ENCODE peak calls at places on chromosomes 5 and 9, in ten cellular contexts. T is left ventricle myocardium inferior; X is H1; N is mammary epithelial cell; U is heart left ventricle; C is mesendoderm; M is lower leg skin; K is body of pancreas; S is CD8-positive, alpha-beta memory T cell; H is retinal pigment epithelial cell. G is an unnamed sample.

GRCh38 chr5:133048993-133049725 is 2.7 kb upstream of the HSPA4 start:
- DNase-seq in X (no peak), S (no peak), K (no peak), M (no peak), U (no peak), T (no peak), N (no peak), H (no peak), C (no peak), G (no peak)

GRCh38 chr9:136748656-136749551 is 579 bp upstream of the LCN6 start:
- DNase-seq in X (no peak), N (no peak), S (no peak), K (peak; percentile 38), H (no peak), T (peak; percentile 68), M (no peak), C (no peak), U (peak; percentile 60), G (no peak)

GRCh38 chr9:6413365-6414263 is 615 bp downstream of the UHRF2 start:
- DNase-seq in M (peak; percentile 25), X (peak; percentile 67), U (peak; percentile 36), K (peak; percentile 45), C (peak; percentile 32), H (no peak), N (peak; percentile 42), T (no peak), S (peak; percentile 28), G (peak; percentile 14)

GRCh38 chr9:88593537-88594185 is 58.7 kb downstream of the NXNL2 start:
- DNase-seq in N (peak; percentile 28), H (no peak), K (peak; percentile 68), U (peak; percentile 59), M (peak; percentile 50), S (peak; percentile 12), X (no peak), T (no peak), C (peak; percentile 22), G (no peak)

GRCh38 chr5:151717390-151717789 is 30.7 kb upstream of the SPARC start:
- DNase-seq in C (no peak), N (no peak), M (no peak), K (no peak), S (no peak), H (no peak), X (no peak), U (no peak), T (no peak), G (no peak)

GRCh38 chr5:54254482-54255198 is 55.7 kb downstream of the ARL15 start:
- DNase-seq in N (no peak), C (peak; percentile 60), T (peak; percentile 19), K (no peak), M (no peak), S (no peak), H (no peak), U (no peak), X (no peak), G (no peak)

GRCh38 chr5:160833806-160834205 is 18.2 kb downstream of the ATP10B start:
- DNase-seq in S (no peak), N (peak; percentile 77), T (no peak), U (no peak), H (no peak), X (no peak), M (no peak), C (no peak), K (no peak), G (no peak)

GRCh38 chr9:73761905-73762304 is 610.2 kb downstream of the ANXA1 start:
- DNase-seq in K (no peak), N (no peak), C (no peak), M (no peak), H (no peak), S (no peak), X (no peak), T (no peak), U (no peak), G (no peak)

GRCh38 chr9:21974230-21974541 is 20.0 kb downstream of the CDKN2A start:
- DNase-seq in U (no peak), K (no peak), C (no peak), H (no peak), N (no peak), X (no peak), M (no peak), T (no peak), S (no peak), G (no peak)

GRCh38 chr5:139415869-139416268 is 12.0 kb upstream of the SPATA24 start:
- DNase-seq in K (no peak), X (no peak), U (no peak), C (no peak), M (no peak), H (no peak), S (no peak), T (no peak), N (no peak), G (no peak)

GRCh38 chr9:71791875-71792274 is 23.6 kb upstream of the CEMIP2 start:
- DNase-seq in S (no peak), K (no peak), T (no peak), H (no peak), U (no peak), X (no peak), N (no peak), C (no peak), M (no peak), G (no peak)

GRCh38 chr5:107570805-107571531 is 99.8 kb downstream of the EFNA5 start:
- DNase-seq in U (no peak), K (no peak), T (no peak), C (peak; percentile 75), N (peak; percentile 56), M (no peak), S (peak; percentile 26), X (no peak), H (no peak), G (no peak)

GRCh38 chr5:180286-180918 is 10.9 kb upstream of the LRRC14B start:
- DNase-seq in N (no peak), S (no peak), X (no peak), C (peak; percentile 70), T (no peak), M (no peak), U (no peak), H (no peak), K (no peak), G (no peak)

GRCh38 chr5:139272471-139273321 is 20.8 kb upstream of the MATR3 start:
- DNase-seq in N (peak; percentile 76), C (no peak), T (no peak), H (no peak), K (no peak), X (no peak), M (no peak), U (no peak), S (peak; percentile 34), G (peak; percentile 21)

GRCh38 chr9:120264528-120264927 is 315.4 kb downstream of the CDK5RAP2 start:
- DNase-seq in T (no peak), U (no peak), S (no peak), K (no peak), X (no peak), M (no peak), N (no peak), C (no peak), H (no peak), G (no peak)

GRCh38 chr9:36865731-36866635 is 168.1 kb downstream of the PAX5 start:
- DNase-seq in M (no peak), T (no peak), N (no peak), S (no peak), K (no peak), H (no peak), C (no peak), U (no peak), X (no peak), G (no peak)

GRCh38 chr5:54793612-54794436 is 191.6 kb downstream of the ESM1 start:
- DNase-seq in K (no peak), X (no peak), N (no peak), C (no peak), S (no peak), U (no peak), H (no peak), M (no peak), T (no peak), G (no peak)

GRCh38 chr5:64759960-64760695 is 8.4 kb downstream of the SREK1IP1 start:
- DNase-seq in U (no peak), S (no peak), C (peak; percentile 72), K (no peak), H (no peak), N (no peak), X (no peak), T (no peak), M (no peak), G (no peak)

GRCh38 chr9:70534471-70534870 is 120.0 kb upstream of the KLF9 start:
- DNase-seq in U (no peak), H (no peak), T (no peak), C (no peak), K (no peak), X (no peak), M (no peak), S (no peak), N (no peak), G (no peak)

DNA sequence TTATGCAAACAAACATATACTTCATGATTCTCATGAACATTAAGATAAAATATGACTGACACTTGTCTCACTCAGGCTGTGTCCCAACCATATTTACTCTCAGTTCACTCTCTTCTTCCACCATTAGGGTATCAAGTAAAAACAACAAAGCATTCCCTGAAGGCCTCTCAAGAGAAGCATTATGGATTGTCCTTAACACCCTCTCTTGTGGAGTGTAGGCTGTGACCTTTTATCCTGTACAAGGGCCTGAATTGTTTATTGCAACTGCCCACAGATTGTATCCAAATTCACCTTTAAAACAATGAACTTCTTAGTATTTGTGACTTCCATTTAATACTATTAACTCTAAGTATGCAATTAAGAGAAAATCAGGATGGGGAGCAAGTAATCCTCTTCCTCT is 78.1 kb downstream of the RICTOR start:
- DNase-seq in K (no peak), S (no peak), C (no peak), M (no peak), U (no peak), X (no peak), H (no peak), T (no peak), N (no peak), G (no peak)
- H3K4me3 ChIP-seq in K (no peak overlapping the region), S (no peak overlapping the region), C (no peak overlapping the region), M (no peak overlapping the region), U (no peak overlapping the region), X (no peak overlapping the region), H (no peak overlapping the region), T (no peak overlapping the region), N (no peak overlapping the region), G (no peak overlapping the region)

GRCh38 chr5:174720612-174721521 is 3.5 kb upstream of the MSX2 start:
- DNase-seq in S (no peak), C (peak; percentile 99), X (peak; percentile 77), N (no peak), U (no peak), T (no peak), K (no peak), H (no peak), M (no peak), G (no peak)
- H3K4me3 ChIP-seq in S (no peak overlapping the region), C (peak overlapping the region; percentile 19), X (peak overlapping the region; percentile 30), N (no peak overlapping the region), U (peak overlapping the region; percentile 19), T (peak overlapping the region; percentile 51), K (no peak overlapping the region), H (peak overlapping the region; percentile 47), M (no peak overlapping the region), G (no peak overlapping the region)

GRCh38 chr9:91417602-91418218 is 5.9 kb downstream of the NFIL3 start:
- DNase-seq in M (peak; percentile 8), K (no peak), U (no peak), C (no peak), N (no peak), X (no peak), S (no peak), H (no peak), T (no peak), G (no peak)
- H3K4me3 ChIP-seq in M (no peak overlapping the region), K (no peak overlapping the region), U (no peak overlapping the region), C (no peak overlapping the region), N (no peak overlapping the region), X (no peak overlapping the region), S (no peak overlapping the region), H (no peak overlapping the region), T (no peak overlapping the region), G (no peak overlapping the region)

GRCh38 chr5:1879292-1880263 is 3.1 kb downstream of the IRX4 start:
- DNase-seq in X (no peak), U (no peak), S (no peak), C (peak; percentile 7), K (no peak), N (no peak), H (no peak), T (no peak), M (no peak), G (no peak)
- H3K4me3 ChIP-seq in X (no peak overlapping the region), U (no peak overlapping the region), S (no peak overlapping the region), C (no peak overlapping the region), K (no peak overlapping the region), N (no peak overlapping the region), H (no peak overlapping the region), T (no peak overlapping the region), M (no peak overlapping the region), G (no peak overlapping the region)

G was measured in effector memory CD4-positive, alpha-beta T cell.